ENCODE peak calls at places on chromosomes 6 and 20, in six cellular contexts. V is AG04450; U is HTR-8/SVneo; K is Kasumi-1; D is activated T-cell treated with anti-CD3 and anti-CD28 coated beads, Interleukin-2, amount 50 U/mL, for 72 hours; R is stimulated activated CD4-positive, alpha-beta T cell treated with anti-CD3 and anti-CD28 coated beads, TNF-alpha, amount 100 ng/mL, for 48 hours. L is an unnamed sample.

GRCh38 chr6:33858053-33858475 is 54.3 kb upstream of the MLN start:
- DNase-seq in R (no peak), K (no peak), U (no peak), V (no peak), D (no peak), L (no peak)

GRCh38 chr6:55088896-55089295 is 85.4 kb upstream of the HCRTR2 start:
- DNase-seq in U (no peak), R (no peak), V (no peak), K (no peak), D (no peak), L (no peak)

GRCh38 chr20:23889775-23890187 is 10.2 kb upstream of the CST5 start:
- DNase-seq in V (peak; percentile 2), U (peak; percentile 21), D (peak; percentile 74), R (peak; percentile 51), K (peak; percentile 43), L (peak; percentile 68)

GRCh38 chr6:28142446-28142845 is 763 bp downstream of the ZKSCAN8 start:
- DNase-seq in V (no peak), D (no peak), U (no peak), K (no peak), R (no peak), L (no peak)

GRCh38 chr20:8344106-8344505 is 212.0 kb downstream of the PLCB1 start:
- DNase-seq in U (no peak), K (no peak), R (no peak), V (no peak), D (no peak), L (no peak)

GRCh38 chr6:125346143-125346925 is 44.6 kb upstream of the HDDC2 start:
- DNase-seq in D (no peak), R (no peak), U (no peak), V (no peak), K (peak; percentile 72), L (no peak)

GRCh38 chr6:16420715-16421461 is 182.5 kb downstream of the GMPR start:
- DNase-seq in K (no peak), D (peak; percentile 61), V (peak; percentile 33), U (no peak), R (no peak), L (no peak)

GRCh38 chr20:15131176-15131575 is 793.8 kb upstream of the FLRT3 start:
- DNase-seq in R (no peak), K (no peak), D (no peak), V (no peak), U (no peak), L (no peak)

GRCh38 chr20:32416206-32416605 is 58.1 kb downstream of the ASXL1 start:
- DNase-seq in R (no peak), V (no peak), U (no peak), D (no peak), K (no peak), L (no peak)

GRCh38 chr6:119445666-119446622 is 96.4 kb upstream of the MAN1A1 start:
- DNase-seq in R (no peak), U (no peak), V (no peak), D (no peak), K (no peak), L (peak; percentile 20)

GRCh38 chr6:3882865-3883264 is 33.7 kb downstream of the FAM50B start:
- DNase-seq in V (peak; percentile 53), D (no peak), R (no peak), K (no peak), U (no peak), L (no peak)

GRCh38 chr6:31246051-31246495 is 25.8 kb downstream of the HLA-C start:
- DNase-seq in R (no peak), K (no peak), D (no peak), V (peak; percentile 39), U (peak; percentile 76), L (no peak)

GRCh38 chr20:20367681-20368413 is at the start of gene INSM1:
- DNase-seq in V (no peak), D (peak; percentile 53), R (no peak), K (no peak), U (no peak), L (peak; percentile 84)

GRCh38 chr6:34671801-34672656 is 24.5 kb downstream of the ILRUN start:
- DNase-seq in V (no peak), K (peak; percentile 9), U (no peak), D (peak; percentile 81), R (peak; percentile 47), L (no peak)

GRCh38 chr6:20211941-20212391 is 303 bp downstream of the MBOAT1 start:
- DNase-seq in D (peak; percentile 43), R (no peak), V (no peak), K (peak; percentile 51), U (peak; percentile 22), L (no peak)

GRCh38 chr20:4691753-4692152 is 30.0 kb upstream of the PRND start:
- DNase-seq in R (no peak), K (no peak), V (no peak), U (no peak), D (no peak), L (no peak)

GRCh38 chr6:4844108-4844507 is 67.9 kb downstream of the CDYL start:
- DNase-seq in V (no peak), R (no peak), U (no peak), D (no peak), K (no peak), L (no peak)

GRCh38 chr6:11066505-11067347 is 22.6 kb upstream of the ELOVL2 start:
- DNase-seq in K (no peak), D (no peak), V (no peak), U (no peak), R (no peak), L (no peak)

GRCh38 chr20:20318318-20319161 is 49.4 kb upstream of the INSM1 start:
- DNase-seq in K (peak; percentile 85), R (no peak), U (no peak), D (no peak), V (no peak), L (no peak)

GRCh38 chr6:90257486-90257738 is 39.2 kb downstream of the BACH2 start:
- DNase-seq in D (no peak), V (no peak), U (no peak), R (no peak), K (no peak), L (no peak)

GRCh38 chr6:20559924-20560551 is 25.8 kb downstream of the CDKAL1 start:
- DNase-seq in U (no peak), K (no peak), D (no peak), R (no peak), V (no peak), L (no peak)

GRCh38 chr6:29502597-29502996 is 14.8 kb upstream of the MAS1L start:
- DNase-seq in R (no peak), D (no peak), U (no peak), K (no peak), V (no peak), L (no peak)

GRCh38 chr6:106315765-106316375 is 9.7 kb downstream of the ATG5 start:
- DNase-seq in R (no peak), K (peak; percentile 67), D (peak; percentile 7), V (no peak), U (no peak), L (no peak)

GRCh38 chr6:22147983-22148797 is 148.6 kb downstream of the PRL start:
- DNase-seq in R (no peak), K (no peak), D (no peak), V (peak; percentile 85), U (peak; percentile 14), L (peak; percentile 47)

GRCh38 chr20:33910529-33911327 is 83.0 kb upstream of the RALY start:
- DNase-seq in R (no peak), D (no peak), U (no peak), K (no peak), V (no peak), L (no peak)

GRCh38 chr20:32841174-32841573 is 17.5 kb upstream of the EFCAB8 start:
- DNase-seq in V (no peak), D (no peak), U (no peak), R (no peak), K (peak; percentile 67), L (no peak)

GRCh38 chr6:332671-333070 is 40.4 kb downstream of the DUSP22 start:
- DNase-seq in V (no peak), R (no peak), D (no peak), U (no peak), K (no peak), L (no peak)

GRCh38 chr6:36350681-36351091 is 14.0 kb upstream of the BNIP5 start:
- DNase-seq in U (no peak), K (no peak), D (no peak), V (peak; percentile 39), R (no peak), L (no peak)

GRCh38 chr6:10322991-10323390 is 91.9 kb downstream of the TFAP2A start:
- DNase-seq in K (no peak), R (no peak), D (no peak), V (no peak), U (peak; percentile 56), L (no peak)

GRCh38 chr6:26240981-26241770 is 123.8 kb upstream of the BTN3A2 start:
- DNase-seq in K (no peak), D (peak; percentile 80), V (no peak), R (no peak), U (no peak), L (no peak)

GRCh38 chr6:14153228-14153627 is 35.7 kb downstream of the CD83 start:
- DNase-seq in D (no peak), R (no peak), V (no peak), U (no peak), K (no peak), L (no peak)

GRCh38 chr20:14860410-14860814 is 523.0 kb upstream of the FLRT3 start:
- DNase-seq in U (no peak), R (no peak), K (no peak), V (no peak), D (no peak), L (no peak)